ENCODE peak calls at places on chromosomes 16 and 17, in four cellular contexts. E is uterus, H is left cardiac atrium, P is heart right ventricle. D is an unnamed sample.

GRCh38 chr17:77734371-77735050 is 224.0 kb upstream of the TNRC6C start:
- DNase-seq in E (peak), H (peak), P (peak), D (no peak)

GRCh38 chr16:10180771-10181163 is 1.5 kb downstream of the GRIN2A start:
- DNase-seq in E (peak), H (peak), P (peak), D (no peak)

GRCh38 chr17:75077072-75077489 is 10.7 kb upstream of the SLC16A5 start:
- DNase-seq in E (no peak), H (no peak), P (no peak), D (no peak)

GRCh38 chr17:9230346-9230745 is 209.0 kb downstream of the NTN1 start:
- DNase-seq in E (no peak), H (no peak), P (no peak), D (no peak)

GRCh38 chr17:34756670-34757021 is 177.3 kb downstream of the TMEM132E start:
- DNase-seq in E (no peak), H (no peak), P (peak), D (no peak)

GRCh38 chr17:52923658-52924057 is 765.1 kb upstream of the CA10 start:
- DNase-seq in E (no peak), H (no peak), P (no peak), D (no peak)

GRCh38 chr17:34098712-34099111 is 156.4 kb upstream of the CCL2 start:
- DNase-seq in E (no peak), H (no peak), P (no peak), D (no peak)

GRCh38 chr17:64682261-64683181 is 20.4 kb upstream of the SMURF2 start:
- DNase-seq in E (no peak), H (no peak), P (no peak), D (no peak)

GRCh38 chr16:65728652-65729051 is 606.8 kb upstream of the CDH11 start:
- DNase-seq in E (no peak), H (no peak), P (no peak), D (no peak)

GRCh38 chr16:54397190-54397835 is 110.7 kb upstream of the IRX3 start:
- DNase-seq in E (no peak), H (no peak), P (no peak), D (no peak)

GRCh38 chr17:32189343-32189742 is 47.0 kb downstream of the RHOT1 start:
- DNase-seq in E (no peak), H (no peak), P (no peak), D (no peak)

GRCh38 chr16:84975522-84975921 is 35.8 kb downstream of the ZDHHC7 start:
- DNase-seq in E (no peak), H (no peak), P (no peak), D (no peak)

GRCh38 chr17:7858487-7858832 is 657 bp downstream of the CYB5D1 start:
- DNase-seq in E (peak), H (peak), P (peak), D (no peak)

GRCh38 chr17:76353004-76353598 is 615 bp downstream of the PRPSAP1 start:
- DNase-seq in E (no peak), H (peak), P (peak), D (no peak)

GRCh38 chr17:12388206-12388605 is 277.5 kb upstream of the MYOCD start:
- DNase-seq in E (no peak), H (no peak), P (no peak), D (no peak)

GRCh38 chr16:56657555-56658430 is at the start of gene MT1F:
- DNase-seq in E (peak), H (peak), P (peak), D (peak)

GRCh38 chr16:72246423-72246822 is 74.5 kb upstream of the PMFBP1 start:
- DNase-seq in E (no peak), H (no peak), P (no peak), D (no peak)

GRCh38 chr17:57918017-57918895 is 37.0 kb downstream of the CUEDC1 start:
- DNase-seq in E (no peak), H (no peak), P (no peak), D (peak)

GRCh38 chr16:73065617-73066313 is 17.8 kb upstream of the ZFHX3 start:
- DNase-seq in E (no peak), H (peak), P (no peak), D (no peak)

GRCh38 chr17:66855204-66855603 is 20.3 kb downstream of the CACNG5 start:
- DNase-seq in E (no peak), H (no peak), P (no peak), D (no peak)

GRCh38 chr17:68054296-68054900 is 18.9 kb downstream of the KPNA2 start:
- DNase-seq in E (peak), H (no peak), P (peak), D (no peak)

GRCh38 chr16:81238296-81239011 is at the start of gene BCO1:
- DNase-seq in E (no peak), H (no peak), P (no peak), D (peak)

GRCh38 chr17:43755389-43755875 is 3.2 kb downstream of the SOST start:
- DNase-seq in E (no peak), H (no peak), P (no peak), D (no peak)

GRCh38 chr17:78883533-78884131 is 19.4 kb downstream of the CEP295NL start:
- DNase-seq in E (peak), H (peak), P (peak), D (no peak)

GRCh38 chr17:55496094-55496881 is 15.0 kb downstream of the SMIM36 start:
- DNase-seq in E (no peak), H (peak), P (no peak), D (no peak)

GRCh38 chr16:10003486-10003885 is 178.7 kb downstream of the GRIN2A start:
- DNase-seq in E (no peak), H (no peak), P (no peak), D (no peak)

GRCh38 chr17:48004973-48005372 is 32.6 kb downstream of the COPZ2 start:
- DNase-seq in E (no peak), H (no peak), P (no peak), D (no peak)

GRCh38 chr17:39651908-39652634 is 13.1 kb upstream of the TCAP start:
- DNase-seq in E (no peak), H (no peak), P (no peak), D (peak)

GRCh38 chr17:74126179-74126900 is 77.1 kb upstream of the RPL38 start:
- DNase-seq in E (no peak), H (no peak), P (no peak), D (no peak)

GRCh38 chr17:82005701-82006348 is 16.9 kb downstream of the CENPX start:
- DNase-seq in E (no peak), H (no peak), P (no peak), D (no peak)

GRCh38 chr17:80327518-80327917 is 66.9 kb downstream of the RNF213 start:
- DNase-seq in E (no peak), H (peak), P (no peak), D (no peak)

GRCh38 chr16:5571446-5571845 is 473.9 kb upstream of the EEF2KMT start:
- DNase-seq in E (no peak), H (no peak), P (no peak), D (no peak)